ENCODE peak calls at places on chromosomes 5 and 9, in six cellular contexts. S is ovary; G is left lung; I is A549; H is CD4-positive, alpha-beta T cell; R is GM10248. W is an unnamed sample.

GRCh38 chr9:100577776-100578448 is at the start of gene CAVIN4:
- DNase-seq in S (no peak), G (no peak), I (no peak), H (no peak), R (no peak), W (no peak)

GRCh38 chr9:35518212-35518917 is 28.5 kb downstream of the RUSC2 start:
- DNase-seq in S (no peak), G (no peak), I (peak; percentile 95), H (no peak), R (no peak), W (peak; percentile 40)

GRCh38 chr9:112867275-112867991 is 23.2 kb downstream of the SLC46A2 start:
- DNase-seq in S (no peak), G (peak; percentile 79), I (peak; percentile 41), H (no peak), R (peak; percentile 53), W (no peak)

GRCh38 chr9:125549465-125550215 is 157.4 kb downstream of the MAPKAP1 start:
- DNase-seq in S (peak; percentile 80), G (peak; percentile 60), I (no peak), H (no peak), R (no peak), W (no peak)

GRCh38 chr5:98907951-98908350 is 20.9 kb downstream of the CHD1 start:
- DNase-seq in S (no peak), G (no peak), I (no peak), H (no peak), R (no peak), W (no peak)

GRCh38 chr9:69317894-69318293 is 7.1 kb upstream of the ENTREP1 start:
- DNase-seq in S (no peak), G (no peak), I (no peak), H (no peak), R (no peak), W (no peak)

GRCh38 chr5:14868771-14869170 is 2.8 kb downstream of the ANKH start:
- DNase-seq in S (no peak), G (no peak), I (no peak), H (no peak), R (no peak), W (no peak)

GRCh38 chr5:145987871-145988270 is 51.5 kb downstream of the SH3RF2 start:
- DNase-seq in S (no peak), G (no peak), I (no peak), H (no peak), R (no peak), W (no peak)

GRCh38 chr5:149175346-149176113 is 34.2 kb downstream of the ABLIM3 start:
- DNase-seq in S (no peak), G (no peak), I (no peak), H (no peak), R (no peak), W (no peak)

GRCh38 chr5:18333841-18334240 is 699.6 kb downstream of the TAF11L14 start:
- DNase-seq in S (no peak), G (no peak), I (no peak), H (no peak), R (no peak), W (no peak)

GRCh38 chr9:36486933-36487481 is 85.7 kb upstream of the MELK start:
- DNase-seq in S (peak; percentile 70), G (peak; percentile 62), I (no peak), H (peak; percentile 40), R (peak; percentile 58), W (peak; percentile 46)

GRCh38 chr5:98769006-98769255 is 4.5 kb upstream of the RGMB start:
- DNase-seq in S (peak; percentile 70), G (no peak), I (no peak), H (no peak), R (peak; percentile 54), W (peak; percentile 74)

DNA sequence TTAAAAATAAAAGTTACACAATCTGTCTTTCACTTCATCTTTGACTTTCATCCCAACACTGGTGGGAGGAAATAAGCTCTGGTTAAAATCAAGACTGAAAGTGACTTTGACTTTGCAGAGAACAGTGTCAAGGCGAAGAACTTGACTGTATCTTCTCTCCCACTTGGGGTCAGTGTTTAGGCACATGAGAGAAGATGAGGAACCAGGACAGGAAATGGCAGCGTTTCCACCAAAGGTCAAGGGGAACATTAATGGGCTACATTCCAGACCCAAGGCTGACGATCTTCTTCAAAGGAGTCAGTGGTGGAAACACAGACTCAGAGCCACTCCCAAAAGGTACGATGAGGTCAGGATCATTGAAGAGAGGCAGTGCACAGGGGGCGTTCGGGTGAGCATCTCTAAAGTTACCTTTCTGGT is 409.5 kb downstream of the ARHGEF28 start:
- DNase-seq in S (peak; percentile 62), G (no peak), I (peak; percentile 16), H (no peak), R (peak; percentile 29), W (no peak)
- TF ChIP-seq CTCF in S (peak; percentile 51), G (peak; percentile 14), I (peak; percentile 59), H (no peak), R (peak; percentile 34), W (peak; percentile 22)

GRCh38 chr5:19795218-19795617 is 192.8 kb downstream of the CDH18 start:
- DNase-seq in S (no peak), G (no peak), I (no peak), H (no peak), R (no peak), W (no peak)
- TF ChIP-seq CTCF in S (no peak), G (no peak), I (no peak), H (no peak), R (no peak), W (peak; percentile 8)

GRCh38 chr5:1641560-1642166 is 117.9 kb upstream of the LPCAT1 start:
- DNase-seq in S (peak; percentile 51), G (peak; percentile 80), I (peak; percentile 88), H (peak; percentile 54), R (peak; percentile 87), W (peak; percentile 49)
- TF ChIP-seq CTCF in S (peak; percentile 65), G (peak; percentile 68), I (peak; percentile 98), H (peak; percentile 98), R (peak; percentile 98), W (peak; percentile 85)

GRCh38 chr5:115309751-115310370 is 13.4 kb upstream of the CCDC112 start:
- DNase-seq in S (no peak), G (no peak), I (no peak), H (no peak), R (no peak), W (no peak)
- TF ChIP-seq CTCF in S (peak; percentile 48), G (peak; percentile 51), I (peak; percentile 78), H (peak; percentile 83), R (peak; percentile 52), W (peak; percentile 78)